ENCODE peak calls at places on chromosomes 1 and 21, in five cellular contexts. V is fibroblast of lung, D is AG09309, H is heart left ventricle, J is fibroblast of pulmonary artery. M is an unnamed sample.

GRCh38 chr1:37676281-37677243 is 15.8 kb upstream of the CDCA8 start:
- DNase-seq in J (no peak), H (no peak), D (peak), V (no peak), M (no peak)

GRCh38 chr1:214165850-214166374 is 115.0 kb upstream of the SMYD2 start:
- DNase-seq in V (no peak), H (no peak), D (no peak), J (no peak), M (no peak)

GRCh38 chr1:160544647-160545046 is 21.6 kb upstream of the SLAMF6 start:
- DNase-seq in V (no peak), H (no peak), J (peak), D (no peak), M (peak)

GRCh38 chr1:231869364-231869763 is 242.8 kb downstream of the DISC1 start:
- DNase-seq in H (no peak), D (no peak), J (no peak), V (no peak), M (no peak)

GRCh38 chr1:118767971-118768370 is 220.2 kb downstream of the TBX15 start:
- DNase-seq in D (no peak), J (no peak), V (no peak), H (no peak), M (peak)

GRCh38 chr1:150619576-150620509 is 9.6 kb downstream of the ENSA start:
- DNase-seq in V (peak), D (peak), J (peak), H (peak), M (peak)

GRCh38 chr1:31415658-31416057 is 2.6 kb downstream of the SERINC2 start:
- DNase-seq in V (no peak), J (no peak), H (no peak), D (no peak), M (no peak)

GRCh38 chr1:67060811-67061218 is 6.9 kb upstream of the SLC35D1 start:
- DNase-seq in J (peak), D (peak), V (peak), H (no peak), M (peak)

GRCh38 chr1:186139115-186139514 is 235.9 kb downstream of the TPR start:
- DNase-seq in D (no peak), V (no peak), J (no peak), H (no peak), M (peak)

GRCh38 chr1:10698726-10699469 is 97.5 kb downstream of the CASZ1 start:
- DNase-seq in V (no peak), H (no peak), D (no peak), J (no peak), M (no peak)

GRCh38 chr1:11071463-11072215 is 11.8 kb upstream of the SRM start:
- DNase-seq in D (no peak), V (no peak), H (no peak), J (no peak), M (no peak)

GRCh38 chr1:114011796-114012195 is 32.5 kb downstream of the OLFML3 start:
- DNase-seq in V (no peak), J (no peak), D (no peak), H (no peak), M (peak)

GRCh38 chr1:76799700-76800099 is 67.6 kb upstream of the ST6GALNAC5 start:
- DNase-seq in J (no peak), D (no peak), H (no peak), V (no peak), M (no peak)

GRCh38 chr1:92795166-92795565 is 10.3 kb upstream of the EVI5 start:
- DNase-seq in V (peak), D (no peak), H (no peak), J (peak), M (peak)

GRCh38 chr1:207649204-207649753 is 4.3 kb downstream of the CR1L start:
- DNase-seq in H (no peak), V (no peak), J (no peak), D (no peak), M (no peak)

GRCh38 chr1:25765910-25766645 is 33.9 kb upstream of the SELENON start:
- DNase-seq in V (no peak), J (no peak), D (no peak), H (no peak), M (no peak)

GRCh38 chr21:33212159-33212851 is 17.4 kb upstream of the IFNAR2 start:
- DNase-seq in V (peak), J (peak), D (no peak), H (no peak), M (peak)

GRCh38 chr1:63917571-63918394 is 144.0 kb downstream of the ROR1 start:
- DNase-seq in D (no peak), J (no peak), V (peak), H (no peak), M (peak)

GRCh38 chr21:31514598-31514997 is 144.9 kb upstream of the SOD1 start:
- DNase-seq in H (no peak), J (no peak), V (peak), D (no peak), M (no peak)
- TF ChIP-seq CTCF in H (no peak), J (no peak), V (peak), D (peak), M (no peak)

DNA sequence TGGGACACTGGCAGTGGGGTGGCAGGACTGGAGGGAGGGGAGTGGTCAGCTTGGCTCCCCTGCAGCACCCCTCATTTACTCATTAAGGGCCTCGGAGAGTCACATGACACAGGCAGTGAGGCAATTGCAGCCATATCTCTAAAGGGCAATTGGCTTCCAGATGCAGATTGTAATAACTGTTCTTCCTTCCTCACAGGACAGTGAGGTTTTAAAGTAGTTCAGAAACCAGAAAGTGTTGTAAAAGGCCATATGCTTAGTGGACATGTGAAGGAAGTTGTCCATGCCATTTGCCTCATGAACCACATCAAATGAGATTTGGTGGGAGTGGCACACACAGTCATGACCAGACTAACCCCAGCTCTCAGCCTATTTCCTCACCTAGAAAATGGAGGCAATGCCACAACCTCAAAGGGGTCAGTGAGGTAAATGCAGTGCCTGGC is 11.1 kb downstream of the MTX1 start:
- DNase-seq in J (no peak), D (no peak), H (no peak), V (no peak), M (no peak)
- H3K4me3 ChIP-seq in J (no peak), D (no peak), H (no peak), V (no peak), M (no peak)

GRCh38 chr1:47629201-47629600 is 191.4 kb downstream of the FOXD2 start:
- DNase-seq in J (no peak), H (no peak), D (no peak), V (no peak), M (no peak)

GRCh38 chr1:47624531-47624930 is 186.7 kb downstream of the FOXD2 start:
- DNase-seq in J (no peak), H (no peak), D (no peak), V (no peak), M (no peak)

GRCh38 chr1:47630346-47630745 is 192.5 kb downstream of the FOXD2 start:
- DNase-seq in V (no peak), J (no peak), H (no peak), D (no peak), M (no peak)

GRCh38 chr1:47627471-47628370 is 189.9 kb downstream of the FOXD2 start:
- DNase-seq in V (no peak), J (no peak), D (no peak), H (no peak), M (no peak)

DNA sequence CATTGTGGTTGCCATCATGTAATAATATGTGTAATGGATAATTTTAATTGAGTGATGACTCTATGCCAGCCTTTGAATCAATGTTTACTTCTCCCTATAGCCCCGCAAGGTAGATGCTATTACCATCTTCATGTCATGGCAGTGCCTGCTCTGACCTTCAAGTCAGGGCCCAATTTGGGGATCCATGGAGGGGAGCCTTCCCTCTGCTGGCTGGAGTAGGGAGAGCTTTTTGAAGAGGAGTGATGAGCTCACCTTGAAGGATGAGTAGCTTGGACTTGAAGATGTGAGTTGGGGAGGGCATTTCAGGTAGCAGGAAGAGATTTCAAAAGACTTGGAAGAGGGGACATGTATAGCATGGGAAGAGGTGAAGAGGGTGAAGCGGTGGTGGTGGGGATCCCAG is 189.2 kb downstream of the FOXD2 start:
- DNase-seq in D (no peak), H (no peak), V (no peak), J (no peak), M (no peak)
- TF ChIP-seq CTCF in D (no peak), H (no peak), V (no peak), J (no peak), M (no peak)

DNA sequence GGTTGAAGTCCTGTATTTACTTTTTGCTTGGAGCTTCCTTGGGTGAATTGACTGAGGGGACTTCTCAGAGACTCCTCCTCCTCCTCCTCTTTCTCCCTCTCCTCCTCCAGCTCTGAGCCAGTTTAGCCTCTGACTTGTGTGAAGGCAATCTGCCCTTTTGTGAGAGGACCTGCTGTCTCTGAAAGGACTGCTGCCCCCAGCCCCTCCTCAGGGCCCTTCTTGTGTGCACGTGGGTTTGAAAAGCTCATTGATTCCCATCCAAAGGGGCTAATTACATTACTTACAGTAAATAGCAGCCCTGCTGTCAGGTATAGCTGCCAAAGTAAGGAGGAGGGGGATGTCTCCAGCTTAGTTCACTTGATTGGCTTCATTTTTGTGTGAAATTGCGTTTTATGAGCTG is 2.0 kb upstream of the LHX9 start:
- DNase-seq in H (no peak), D (no peak), J (no peak), V (no peak), M (no peak)
- H3K4me3 ChIP-seq in H (peak), D (peak), J (no peak), V (no peak), M (no peak)

GRCh38 chr1:16983649-16984048 is 3.2 kb upstream of the MFAP2 start:
- DNase-seq in D (no peak), V (no peak), J (no peak), H (no peak), M (no peak)
- TF ChIP-seq CTCF in D (no peak), V (no peak), J (no peak), H (no peak), M (no peak)

DNA sequence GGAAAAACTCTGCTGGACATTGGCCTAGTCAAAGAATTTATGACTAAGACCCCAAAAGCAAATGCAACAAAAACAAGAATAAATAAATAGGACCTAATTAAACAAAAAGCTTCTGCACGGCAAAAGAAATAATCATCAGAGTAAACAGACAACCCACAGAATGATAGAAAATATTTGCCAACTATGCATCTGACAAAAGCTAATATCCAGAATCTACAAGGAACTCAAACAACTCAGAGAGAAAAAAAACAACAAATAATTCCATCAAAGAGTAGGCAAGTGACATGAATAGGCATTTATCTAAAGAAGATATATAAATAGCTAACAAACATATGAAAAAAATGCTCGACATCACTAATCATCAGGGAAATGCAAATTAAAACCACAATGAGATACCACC is 91.2 kb upstream of the PALMD start:
- DNase-seq in J (no peak), D (no peak), H (no peak), V (no peak), M (no peak)
- H3K4me3 ChIP-seq in J (no peak), D (no peak), H (no peak), V (no peak), M (no peak)

GRCh38 chr1:87894041-87894440 is 565.4 kb downstream of the LMO4 start:
- DNase-seq in H (no peak), D (no peak), V (no peak), J (no peak), M (no peak)

GRCh38 chr1:87883906-87884305 is 555.2 kb downstream of the LMO4 start:
- DNase-seq in H (no peak), D (no peak), J (no peak), V (no peak), M (no peak)

GRCh38 chr1:87887095-87887494 is 558.4 kb downstream of the LMO4 start:
- DNase-seq in V (no peak), J (no peak), D (no peak), H (no peak), M (no peak)

GRCh38 chr1:87885263-87885662 is 556.6 kb downstream of the LMO4 start:
- DNase-seq in H (no peak), V (no peak), J (no peak), D (no peak), M (no peak)

GRCh38 chr1:87888456-87888855 is 559.8 kb downstream of the LMO4 start:
- DNase-seq in H (no peak), D (peak), J (no peak), V (peak), M (no peak)
- TF ChIP-seq CTCF in H (no peak), D (no peak), J (no peak), V (no peak), M (no peak)

GRCh38 chr21:38994014-38994413 is 188.3 kb downstream of the ETS2 start:
- DNase-seq in H (peak), D (no peak), V (no peak), J (no peak), M (no peak)

GRCh38 chr21:38995071-38995669 is 188.1 kb downstream of the PSMG1 start:
- DNase-seq in J (no peak), V (no peak), H (no peak), D (no peak), M (no peak)

GRCh38 chr21:38992737-38993136 is 187.0 kb downstream of the ETS2 start:
- DNase-seq in H (peak), D (no peak), V (no peak), J (peak), M (no peak)

GRCh38 chr21:38995755-38996154 is 187.5 kb downstream of the PSMG1 start:
- DNase-seq in H (no peak), D (no peak), J (no peak), V (no peak), M (no peak)

DNA sequence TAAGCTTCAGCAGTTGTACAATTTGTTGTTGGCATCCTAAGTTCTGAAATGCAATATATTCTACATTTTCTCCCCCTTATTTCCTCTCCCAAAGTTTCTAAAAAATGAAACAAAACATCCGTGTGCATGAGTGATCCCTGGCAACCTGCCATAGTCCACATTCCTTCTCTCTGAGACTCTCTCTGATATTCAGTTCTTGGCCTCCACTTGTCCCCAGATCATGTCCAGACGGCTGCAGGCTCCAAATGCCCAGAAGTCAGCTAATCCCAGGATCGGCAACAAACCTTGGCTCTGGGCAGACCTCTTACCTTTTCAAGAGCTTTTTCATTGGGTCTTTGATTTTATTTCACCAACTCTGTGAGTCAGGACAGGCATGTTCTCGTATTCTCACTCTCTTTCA is 187.8 kb downstream of the ETS2 start:
- DNase-seq in J (peak), D (peak), H (peak), V (peak), M (peak)
- H3K4me3 ChIP-seq in J (no peak), D (no peak), H (no peak), V (no peak), M (no peak)

DNA sequence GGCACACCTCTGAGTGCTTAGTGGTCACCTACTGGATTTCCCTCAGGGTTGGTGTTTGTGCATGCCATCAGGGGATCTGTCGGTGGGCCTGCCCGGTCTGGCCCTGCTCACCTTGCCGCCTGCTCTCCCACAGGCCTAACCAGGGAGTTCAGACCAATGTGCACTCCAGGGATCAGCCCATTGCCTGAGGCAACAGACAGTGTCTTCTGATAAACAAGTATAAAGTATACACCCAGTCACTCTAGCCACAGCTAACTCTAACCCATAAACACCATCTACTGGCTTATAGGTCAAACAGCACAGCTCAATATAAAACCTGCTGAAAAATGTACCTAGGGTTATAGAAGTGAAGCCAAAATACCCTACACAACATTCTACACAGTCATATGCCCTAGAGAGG is 1300.0 kb downstream of the PLA2G4A start:
- DNase-seq in D (no peak), J (peak), V (no peak), H (no peak), M (peak)
- TF ChIP-seq CTCF in D (no peak), J (peak), V (peak), H (no peak), M (peak)

M was measured in fibroblast of mammary gland.